ENCODE peak calls at places on chromosomes 5 and 9, in seven cellular contexts. One of them, this sample, is unnamed.
A peak's percentile ranks its signal among the peaks of the same experiment; 100 is the strongest.

GRCh38 chr9:110835404-110835803 is 166.8 kb downstream of the MUSK start:
- DNase-seq in osteoblast: peak; percentile 53
- DNase-seq in breast epithelium: no peak
- DNase-seq in ovary: no peak
- DNase-seq in PC-9: peak; percentile 52
- DNase-seq in kidney: no peak
- DNase-seq in SK-N-SH: no peak
- DNase-seq in this sample: no peak

GRCh38 chr9:133135193-133135745 is 14.2 kb upstream of the RALGDS start:
- DNase-seq in PC-9: peak; percentile 94
- DNase-seq in ovary: peak; percentile 68
- DNase-seq in SK-N-SH: peak; percentile 44
- DNase-seq in breast epithelium: peak; percentile 82
- DNase-seq in kidney: peak; percentile 96
- DNase-seq in osteoblast: peak; percentile 99
- DNase-seq in this sample: peak; percentile 64

GRCh38 chr9:115034801-115035200 is 83.2 kb downstream of the TNC start:
- DNase-seq in kidney: no peak
- DNase-seq in PC-9: no peak
- DNase-seq in ovary: no peak
- DNase-seq in SK-N-SH: no peak
- DNase-seq in breast epithelium: no peak
- DNase-seq in osteoblast: peak; percentile 56
- DNase-seq in this sample: no peak

GRCh38 chr9:72982161-72982799 is 29.4 kb upstream of the ALDH1A1 start:
- DNase-seq in osteoblast: no peak
- DNase-seq in PC-9: no peak
- DNase-seq in breast epithelium: no peak
- DNase-seq in ovary: no peak
- DNase-seq in SK-N-SH: no peak
- DNase-seq in kidney: no peak
- DNase-seq in this sample: no peak

GRCh38 chr9:69671904-69672827 is at the start of gene APBA1:
- DNase-seq in osteoblast: peak; percentile 91
- DNase-seq in SK-N-SH: peak; percentile 89
- DNase-seq in breast epithelium: peak; percentile 49
- DNase-seq in kidney: peak; percentile 81
- DNase-seq in PC-9: no peak
- DNase-seq in ovary: peak; percentile 82
- DNase-seq in this sample: peak; percentile 81

GRCh38 chr5:141883948-141884318 is 5.7 kb upstream of the PCDH1 start:
- DNase-seq in kidney: no peak
- DNase-seq in PC-9: no peak
- DNase-seq in osteoblast: peak; percentile 18
- DNase-seq in ovary: no peak
- DNase-seq in breast epithelium: no peak
- DNase-seq in SK-N-SH: peak; percentile 36
- DNase-seq in this sample: no peak

GRCh38 chr5:56525117-56525516 is 290.2 kb upstream of the MAP3K1 start:
- DNase-seq in breast epithelium: no peak
- DNase-seq in ovary: no peak
- DNase-seq in SK-N-SH: no peak
- DNase-seq in kidney: no peak
- DNase-seq in PC-9: peak; percentile 72
- DNase-seq in osteoblast: no peak
- DNase-seq in this sample: no peak

GRCh38 chr9:71886015-71886414 is 25.0 kb downstream of the ABHD17B start:
- DNase-seq in kidney: no peak
- DNase-seq in PC-9: no peak
- DNase-seq in breast epithelium: no peak
- DNase-seq in ovary: no peak
- DNase-seq in osteoblast: no peak
- DNase-seq in SK-N-SH: no peak
- DNase-seq in this sample: no peak

GRCh38 chr5:172688735-172689572 is 47.9 kb downstream of the NEURL1B start:
- DNase-seq in kidney: peak; percentile 73
- DNase-seq in ovary: peak; percentile 47
- DNase-seq in PC-9: peak; percentile 97
- DNase-seq in breast epithelium: peak; percentile 75
- DNase-seq in osteoblast: peak; percentile 78
- DNase-seq in SK-N-SH: peak; percentile 68
- DNase-seq in this sample: peak; percentile 53

GRCh38 chr5:109692011-109692410 is 2.3 kb downstream of the MAN2A1 start:
- DNase-seq in breast epithelium: no peak
- DNase-seq in SK-N-SH: no peak
- DNase-seq in PC-9: no peak
- DNase-seq in ovary: no peak
- DNase-seq in osteoblast: peak; percentile 66
- DNase-seq in kidney: no peak
- DNase-seq in this sample: no peak

GRCh38 chr5:75734913-75735789 is 17.9 kb upstream of the POC5 start:
- DNase-seq in PC-9: no peak
- DNase-seq in kidney: no peak
- DNase-seq in osteoblast: peak; percentile 46
- DNase-seq in ovary: no peak
- DNase-seq in SK-N-SH: peak; percentile 63
- DNase-seq in breast epithelium: no peak
- DNase-seq in this sample: peak; percentile 44

GRCh38 chr5:173290477-173291131 is 37.6 kb downstream of the STC2 start:
- DNase-seq in SK-N-SH: peak; percentile 76
- DNase-seq in PC-9: no peak
- DNase-seq in breast epithelium: no peak
- DNase-seq in kidney: peak; percentile 32
- DNase-seq in ovary: no peak
- DNase-seq in osteoblast: peak; percentile 86
- DNase-seq in this sample: peak; percentile 55

GRCh38 chr9:137740311-137740710 is 121.5 kb downstream of the EHMT1 start:
- DNase-seq in kidney: peak; percentile 59
- DNase-seq in ovary: peak; percentile 80
- DNase-seq in osteoblast: no peak
- DNase-seq in breast epithelium: no peak
- DNase-seq in PC-9: no peak
- DNase-seq in SK-N-SH: peak; percentile 90
- DNase-seq in this sample: peak; percentile 83

GRCh38 chr9:133604856-133605255 is 4.3 kb downstream of the FAM163B start:
- DNase-seq in breast epithelium: no peak
- DNase-seq in ovary: no peak
- DNase-seq in PC-9: no peak
- DNase-seq in kidney: peak; percentile 62
- DNase-seq in SK-N-SH: peak; percentile 76
- DNase-seq in osteoblast: peak; percentile 78
- DNase-seq in this sample: peak; percentile 62

GRCh38 chr9:116870566-116870965 is 183.5 kb downstream of the TRIM32 start:
- DNase-seq in ovary: no peak
- DNase-seq in PC-9: peak; percentile 98
- DNase-seq in kidney: peak; percentile 83
- DNase-seq in osteoblast: no peak
- DNase-seq in breast epithelium: no peak
- DNase-seq in SK-N-SH: peak; percentile 32
- DNase-seq in this sample: peak; percentile 16

GRCh38 chr5:30561771-30562170 is 631.7 kb upstream of the CDH6 start:
- DNase-seq in breast epithelium: no peak
- DNase-seq in osteoblast: no peak
- DNase-seq in kidney: no peak
- DNase-seq in PC-9: no peak
- DNase-seq in SK-N-SH: no peak
- DNase-seq in ovary: no peak
- DNase-seq in this sample: no peak

GRCh38 chr5:149445739-149446369 is 66.8 kb upstream of the IL17B start:
- DNase-seq in SK-N-SH: no peak
- DNase-seq in breast epithelium: no peak
- DNase-seq in osteoblast: peak; percentile 93
- DNase-seq in PC-9: peak; percentile 77
- DNase-seq in ovary: peak; percentile 61
- DNase-seq in kidney: no peak
- DNase-seq in this sample: no peak

GRCh38 chr5:165031361-165031760 is 1525.9 kb downstream of the MAT2B start:
- DNase-seq in breast epithelium: no peak
- DNase-seq in ovary: no peak
- DNase-seq in osteoblast: no peak
- DNase-seq in PC-9: no peak
- DNase-seq in kidney: no peak
- DNase-seq in SK-N-SH: no peak
- DNase-seq in this sample: no peak
- H3K9me3 ChIP-seq in breast epithelium: no peaks in the 10 kb centered on the region
- H3K9me3 ChIP-seq in ovary: no peaks in the 10 kb centered on the region
- H3K9me3 ChIP-seq in osteoblast: no peaks in the 10 kb centered on the region
- H3K9me3 ChIP-seq in PC-9: no peaks in the 10 kb centered on the region
- H3K9me3 ChIP-seq in kidney: no peaks in the 10 kb centered on the region
- H3K9me3 ChIP-seq in SK-N-SH: no peaks in the 10 kb centered on the region
- H3K9me3 ChIP-seq in this sample: no peaks in the 10 kb centered on the region

DNA sequence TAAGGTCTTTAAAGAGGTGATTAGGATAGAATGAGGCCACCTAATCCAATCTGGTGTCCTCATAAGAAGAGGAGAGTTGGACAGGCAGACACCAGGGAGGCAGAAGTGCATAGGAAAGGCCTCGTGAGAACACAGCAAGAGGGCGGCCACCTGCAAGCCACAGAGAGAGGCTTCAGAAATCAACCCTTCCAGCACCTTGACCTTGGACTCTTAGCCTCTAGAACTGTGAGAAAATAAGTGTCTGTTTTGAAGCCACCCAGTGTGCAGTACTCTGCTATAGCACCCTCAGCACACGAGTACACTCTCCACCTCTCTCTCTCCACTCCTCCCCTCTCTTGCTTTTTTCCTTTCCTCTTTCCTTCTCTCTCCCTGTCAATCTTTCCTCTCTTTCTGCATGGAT is 26.8 kb downstream of the NIPAL4 start:
- DNase-seq in SK-N-SH: no peak
- DNase-seq in PC-9: peak; percentile 5
- DNase-seq in kidney: no peak
- DNase-seq in ovary: no peak
- DNase-seq in osteoblast: no peak
- DNase-seq in breast epithelium: no peak
- DNase-seq in this sample: no peak
- H3K36me3 ChIP-seq in SK-N-SH: peaks cover 49% of the 10 kb centered on the region
- H3K36me3 ChIP-seq in PC-9: peaks cover 8% of the 10 kb centered on the region
- H3K36me3 ChIP-seq in kidney: peaks cover 2% of the 10 kb centered on the region
- H3K36me3 ChIP-seq in ovary: no peaks in the 10 kb centered on the region
- H3K36me3 ChIP-seq in osteoblast: peaks cover 25% of the 10 kb centered on the region
- H3K36me3 ChIP-seq in breast epithelium: no peaks in the 10 kb centered on the region
- H3K36me3 ChIP-seq in this sample: no peaks in the 10 kb centered on the region

GRCh38 chr9:5870691-5871090 is 20.0 kb upstream of the MLANA start:
- DNase-seq in SK-N-SH: no peak
- DNase-seq in osteoblast: peak; percentile 42
- DNase-seq in ovary: no peak
- DNase-seq in PC-9: no peak
- DNase-seq in kidney: peak; percentile 91
- DNase-seq in breast epithelium: no peak
- DNase-seq in this sample: peak; percentile 53
- TF ChIP-seq CTCF in SK-N-SH: no peak
- TF ChIP-seq CTCF in osteoblast: no peak
- TF ChIP-seq CTCF in ovary: no peak
- TF ChIP-seq CTCF in PC-9: no peak
- TF ChIP-seq CTCF in kidney: no peak
- TF ChIP-seq CTCF in breast epithelium: no peak
- TF ChIP-seq CTCF in this sample: no peak

GRCh38 chr9:88355166-88355565 is 33.1 kb upstream of the SPIN1 start:
- DNase-seq in SK-N-SH: no peak
- DNase-seq in breast epithelium: no peak
- DNase-seq in ovary: no peak
- DNase-seq in kidney: no peak
- DNase-seq in osteoblast: no peak
- DNase-seq in PC-9: peak; percentile 84
- DNase-seq in this sample: no peak
- H3K9me3 ChIP-seq in SK-N-SH: no peaks in the 10 kb centered on the region
- H3K9me3 ChIP-seq in breast epithelium: peaks cover 13% of the 10 kb centered on the region
- H3K9me3 ChIP-seq in ovary: no peaks in the 10 kb centered on the region
- H3K9me3 ChIP-seq in kidney: no peaks in the 10 kb centered on the region
- H3K9me3 ChIP-seq in osteoblast: no peaks in the 10 kb centered on the region
- H3K9me3 ChIP-seq in PC-9: peaks cover 9% of the 10 kb centered on the region
- H3K9me3 ChIP-seq in this sample: no peaks in the 10 kb centered on the region

GRCh38 chr5:175148773-175149172 is 295.2 kb downstream of the DRD1 start:
- DNase-seq in SK-N-SH: no peak
- DNase-seq in PC-9: no peak
- DNase-seq in ovary: no peak
- DNase-seq in breast epithelium: no peak
- DNase-seq in kidney: no peak
- DNase-seq in osteoblast: no peak
- DNase-seq in this sample: no peak
- H3K36me3 ChIP-seq in SK-N-SH: no peaks in the 10 kb centered on the region
- H3K36me3 ChIP-seq in PC-9: no peaks in the 10 kb centered on the region
- H3K36me3 ChIP-seq in ovary: no peaks in the 10 kb centered on the region
- H3K36me3 ChIP-seq in breast epithelium: no peaks in the 10 kb centered on the region
- H3K36me3 ChIP-seq in kidney: no peaks in the 10 kb centered on the region
- H3K36me3 ChIP-seq in osteoblast: no peaks in the 10 kb centered on the region
- H3K36me3 ChIP-seq in this sample: no peaks in the 10 kb centered on the region

DNA sequence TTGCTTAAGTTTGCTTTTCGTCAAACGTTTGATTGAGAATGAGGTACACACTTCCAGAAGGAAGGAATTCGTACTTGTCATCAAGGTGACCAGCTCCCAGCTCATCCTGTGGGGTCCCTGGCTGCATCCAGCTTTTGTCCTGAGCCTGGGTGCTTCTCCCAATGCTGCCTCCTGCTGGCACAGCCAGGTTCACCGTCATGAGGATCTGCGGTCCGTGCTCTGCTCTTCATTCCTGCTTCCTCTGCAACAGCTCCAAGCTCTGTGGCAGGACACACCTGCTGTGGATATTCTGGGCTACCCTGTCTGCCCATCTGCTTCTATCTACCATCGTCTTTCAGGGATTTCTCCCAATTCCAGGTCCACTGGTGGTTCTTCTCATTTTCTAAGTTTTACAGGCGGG is 13.3 kb upstream of the UBE2QL1 start:
- DNase-seq in osteoblast: no peak
- DNase-seq in PC-9: no peak
- DNase-seq in SK-N-SH: no peak
- DNase-seq in kidney: no peak
- DNase-seq in breast epithelium: no peak
- DNase-seq in ovary: no peak
- DNase-seq in this sample: peak; percentile 78
- TF ChIP-seq CTCF in osteoblast: peak; percentile 42
- TF ChIP-seq CTCF in PC-9: peak; percentile 43
- TF ChIP-seq CTCF in SK-N-SH: peak; percentile 9
- TF ChIP-seq CTCF in kidney: no peak
- TF ChIP-seq CTCF in breast epithelium: no peak
- TF ChIP-seq CTCF in ovary: no peak
- TF ChIP-seq CTCF in this sample: peak; percentile 90

This sample was measured in BE2C.